ENCODE peak calls at places on chromosomes 13 and 19, in five cellular contexts. J, W, R, C and D are unnamed samples. For H3K9me3, the result is how much of the 10 kb centered on the place peaks cover.

GRCh38 chr13:60329221-60329983 is 67.6 kb upstream of the TDRD3 start:
- DNase-seq in J (no peak), W (peak), R (no peak), C (peak), D (peak)

GRCh38 chr19:29583196-29584006 is 22.7 kb upstream of the POP4 start:
- DNase-seq in J (no peak), W (no peak), R (no peak), C (no peak), D (no peak)

GRCh38 chr19:4723465-4724251 is at the start of gene DPP9:
- DNase-seq in J (peak), W (peak), R (peak), C (peak), D (peak)

GRCh38 chr13:106568225-106569003 is 477 bp upstream of the ARGLU1 start:
- DNase-seq in J (no peak), W (no peak), R (no peak), C (no peak), D (no peak)

GRCh38 chr19:11853358-11853757 is 4.8 kb downstream of the ZNF439 start:
- DNase-seq in J (no peak), W (no peak), R (no peak), C (no peak), D (no peak)

GRCh38 chr13:35782793-35783192 is 306.3 kb upstream of the MAB21L1 start:
- DNase-seq in J (no peak), W (no peak), R (no peak), C (no peak), D (no peak)

GRCh38 chr19:37594982-37595382 is 306 bp downstream of the ZNF540 start:
- DNase-seq in J (peak), W (peak), R (peak), C (peak), D (peak)

GRCh38 chr19:51140441-51140840 is 1.7 kb upstream of the SIGLEC7 start:
- DNase-seq in J (peak), W (no peak), R (no peak), C (no peak), D (no peak)

GRCh38 chr13:92739306-92739818 is 487.2 kb upstream of the GPC6 start:
- DNase-seq in J (no peak), W (no peak), R (no peak), C (no peak), D (no peak)

GRCh38 chr13:51844862-51845573 is at the start of gene TMEM272:
- DNase-seq in J (no peak), W (no peak), R (peak), C (peak), D (peak)

GRCh38 chr13:94558721-94559120 is 37.2 kb downstream of the TGDS start:
- DNase-seq in J (no peak), W (peak), R (no peak), C (no peak), D (no peak)

GRCh38 chr19:7857727-7858701 is 16.2 kb downstream of the PRR36 start:
- DNase-seq in J (peak), W (no peak), R (no peak), C (no peak), D (no peak)

GRCh38 chr19:33412617-33413425 is 39.3 kb downstream of the CEBPG start:
- DNase-seq in J (peak), W (no peak), R (no peak), C (no peak), D (no peak)
- H3K4me3 ChIP-seq in J (no peak), W (no peak), R (no peak), C (no peak), D (no peak)

DNA sequence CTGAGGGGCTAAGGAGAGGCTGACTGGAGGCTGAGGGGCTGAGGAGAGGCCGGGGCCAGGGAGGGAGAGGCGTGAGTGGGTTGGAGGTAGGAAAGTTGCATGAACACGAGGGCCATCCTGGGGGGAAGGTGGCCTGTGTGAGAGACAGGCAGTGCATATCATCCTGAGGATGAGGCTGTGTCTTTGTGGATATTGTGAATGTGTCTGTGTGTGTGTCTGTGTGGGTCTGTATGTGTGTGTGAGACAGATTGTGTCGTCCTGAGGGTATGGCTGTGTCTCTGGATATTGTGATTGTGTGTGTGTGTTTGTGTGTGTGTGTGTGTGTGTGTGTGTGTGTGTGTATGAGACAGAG is 422 bp downstream of the ZNF71 start:
- DNase-seq in J (no peak), W (peak), R (no peak), C (no peak), D (no peak)
- H3K9me3 ChIP-seq in J (under half), W (under half), R (under half), C (under half), D (under half)

GRCh38 chr13:74287672-74288169 is 153.5 kb upstream of the KLF12 start:
- DNase-seq in J (peak), W (peak), R (peak), C (peak), D (peak)
- H3K4me3 ChIP-seq in J (no peak), W (peak), R (peak), C (peak), D (no peak)

GRCh38 chr19:1872807-1873523 is 9.6 kb upstream of the KLF16 start:
- DNase-seq in J (peak), W (no peak), R (no peak), C (no peak), D (no peak)
- H3K9me3 ChIP-seq in J (under half), W (under half), R (under half), C (under half), D (under half)

GRCh38 chr19:47610902-47611301 is 2.0 kb downstream of the BICRA start:
- DNase-seq in J (no peak), W (no peak), R (no peak), C (peak), D (no peak)
- H3K4me3 ChIP-seq in J (no peak), W (peak), R (peak), C (peak), D (peak)

GRCh38 chr13:113297370-113297871 is 382 bp downstream of the LAMP1 start:
- DNase-seq in J (no peak), W (no peak), R (peak), C (no peak), D (no peak)
- H3K9me3 ChIP-seq in J (under half), W (under half), R (under half), C (under half), D (under half)

GRCh38 chr19:19224150-19224851 is 12.5 kb downstream of the NCAN start:
- DNase-seq in J (no peak), W (no peak), R (no peak), C (no peak), D (no peak)
- H3K4me3 ChIP-seq in J (no peak), W (no peak), R (peak), C (peak), D (no peak)

DNA sequence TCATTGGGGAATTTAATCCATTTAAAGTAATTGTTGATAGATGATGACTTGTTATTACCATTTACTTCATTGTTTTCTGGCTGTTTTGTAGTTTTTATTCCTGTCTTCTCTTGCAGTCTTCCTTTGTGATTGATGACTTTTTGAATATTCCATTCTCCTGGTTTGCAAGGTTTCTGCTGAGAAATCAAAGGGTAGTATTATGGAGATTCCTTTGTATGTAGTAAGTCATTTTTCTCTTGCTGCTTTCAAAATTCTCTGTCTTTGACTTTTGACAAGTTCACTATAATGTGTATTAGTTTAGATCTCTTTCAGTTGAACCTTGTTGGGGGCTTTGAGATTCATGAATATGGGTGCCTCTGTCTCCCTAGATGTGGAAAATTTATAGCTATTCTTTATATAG is 6.0 kb downstream of the ZNF559 start:
- DNase-seq in J (no peak), W (no peak), R (no peak), C (no peak), D (no peak)
- H3K9me3 ChIP-seq in J (half or more), W (under half), R (half or more), C (under half), D (half or more)

GRCh38 chr13:78160793-78161192 is 242.2 kb upstream of the EDNRB start:
- DNase-seq in J (no peak), W (peak), R (no peak), C (no peak), D (no peak)
- H3K4me3 ChIP-seq in J (no peak), W (no peak), R (no peak), C (no peak), D (no peak)

GRCh38 chr19:17004386-17004785 is 22.2 kb downstream of the CPAMD8 start:
- DNase-seq in J (no peak), W (no peak), R (no peak), C (no peak), D (no peak)

GRCh38 chr19:17001603-17002183 is 24.9 kb downstream of the CPAMD8 start:
- DNase-seq in J (peak), W (no peak), R (no peak), C (no peak), D (no peak)

GRCh38 chr19:17006579-17006978 is 20.0 kb downstream of the CPAMD8 start:
- DNase-seq in J (no peak), W (no peak), R (no peak), C (no peak), D (no peak)

GRCh38 chr19:17002455-17002854 is 24.2 kb downstream of the CPAMD8 start:
- DNase-seq in J (no peak), W (no peak), R (no peak), C (no peak), D (no peak)

DNA sequence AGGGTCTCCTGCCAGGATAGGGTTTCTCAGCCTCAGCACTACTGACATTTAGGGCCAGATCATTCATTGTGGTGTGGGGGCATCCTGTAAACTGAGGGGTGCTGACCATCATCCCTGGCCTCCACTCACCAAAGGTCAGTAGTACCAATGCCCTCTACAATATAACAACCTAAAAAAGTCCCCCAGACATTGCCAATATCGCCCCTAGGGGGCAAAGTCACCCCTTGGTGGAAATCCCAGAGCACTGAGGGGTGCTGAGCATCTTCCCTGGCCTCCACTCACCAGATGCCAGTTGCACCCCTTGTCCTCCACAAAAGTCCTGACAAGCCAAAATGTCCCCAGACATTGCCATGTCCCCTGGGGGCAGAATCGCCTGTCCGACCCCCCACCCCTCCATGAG is 21.6 kb downstream of the CPAMD8 start:
- DNase-seq in J (no peak), W (no peak), R (no peak), C (no peak), D (no peak)
- H3K9me3 ChIP-seq in J (under half), W (under half), R (under half), C (under half), D (under half)